ENCODE peak calls at places on chromosomes 2 and 18, in five cellular contexts. C, Y, F, O and L are unnamed samples.

GRCh38 chr2:175600024-175600831 is 401.8 kb downstream of the LNPK start:
- DNase-seq in F (peak), C (no peak), Y (peak), O (no peak), L (no peak)

GRCh38 chr2:206615417-206616089 is 26.7 kb upstream of the FAM237A start:
- DNase-seq in C (no peak), Y (no peak), O (no peak), F (no peak), L (no peak)

GRCh38 chr2:157784169-157784822 is 91.8 kb downstream of the ACVR1 start:
- DNase-seq in F (no peak), O (peak), Y (peak), C (no peak), L (peak)

GRCh38 chr2:235848055-235848454 is 320.1 kb downstream of the GBX2 start:
- DNase-seq in Y (no peak), F (no peak), C (no peak), O (no peak), L (no peak)

GRCh38 chr2:142037051-142037450 is 93.8 kb downstream of the LRP1B start:
- DNase-seq in F (no peak), O (no peak), C (peak), Y (no peak), L (no peak)

GRCh38 chr2:15241929-15242328 is 319.2 kb downstream of the NBAS start:
- DNase-seq in F (no peak), O (no peak), C (no peak), Y (no peak), L (no peak)

GRCh38 chr18:11909081-11909410 is 929 bp upstream of the MPPE1 start:
- DNase-seq in O (no peak), F (peak), C (no peak), Y (no peak), L (no peak)

GRCh38 chr2:134160793-134161504 is 92.9 kb upstream of the MGAT5 start:
- DNase-seq in Y (peak), O (no peak), C (no peak), F (no peak), L (no peak)

GRCh38 chr2:97869722-97870346 is 125.9 kb downstream of the TMEM131 start:
- DNase-seq in O (no peak), Y (no peak), C (no peak), F (no peak), L (no peak)

GRCh38 chr2:150567771-150568278 is 80.4 kb upstream of the RND3 start:
- DNase-seq in F (no peak), Y (no peak), C (no peak), O (no peak), L (no peak)

GRCh38 chr2:3628800-3629199 is 29.2 kb upstream of the ALLC start:
- DNase-seq in Y (peak), O (no peak), F (no peak), C (no peak), L (peak)

GRCh38 chr2:202098336-202098735 is 25.3 kb downstream of the KIAA2012 start:
- DNase-seq in F (no peak), C (no peak), Y (no peak), O (no peak), L (no peak)

GRCh38 chr18:31876707-31877106 is 66.2 kb downstream of the TRAPPC8 start:
- DNase-seq in Y (no peak), O (no peak), C (no peak), F (no peak), L (no peak)

GRCh38 chr2:199738723-199739412 is 112.1 kb downstream of the FTCDNL1 start:
- DNase-seq in O (no peak), F (no peak), C (peak), Y (no peak), L (no peak)

GRCh38 chr18:23814977-23815614 is 125.8 kb downstream of the LAMA3 start:
- DNase-seq in O (no peak), C (no peak), Y (no peak), F (no peak), L (no peak)

DNA sequence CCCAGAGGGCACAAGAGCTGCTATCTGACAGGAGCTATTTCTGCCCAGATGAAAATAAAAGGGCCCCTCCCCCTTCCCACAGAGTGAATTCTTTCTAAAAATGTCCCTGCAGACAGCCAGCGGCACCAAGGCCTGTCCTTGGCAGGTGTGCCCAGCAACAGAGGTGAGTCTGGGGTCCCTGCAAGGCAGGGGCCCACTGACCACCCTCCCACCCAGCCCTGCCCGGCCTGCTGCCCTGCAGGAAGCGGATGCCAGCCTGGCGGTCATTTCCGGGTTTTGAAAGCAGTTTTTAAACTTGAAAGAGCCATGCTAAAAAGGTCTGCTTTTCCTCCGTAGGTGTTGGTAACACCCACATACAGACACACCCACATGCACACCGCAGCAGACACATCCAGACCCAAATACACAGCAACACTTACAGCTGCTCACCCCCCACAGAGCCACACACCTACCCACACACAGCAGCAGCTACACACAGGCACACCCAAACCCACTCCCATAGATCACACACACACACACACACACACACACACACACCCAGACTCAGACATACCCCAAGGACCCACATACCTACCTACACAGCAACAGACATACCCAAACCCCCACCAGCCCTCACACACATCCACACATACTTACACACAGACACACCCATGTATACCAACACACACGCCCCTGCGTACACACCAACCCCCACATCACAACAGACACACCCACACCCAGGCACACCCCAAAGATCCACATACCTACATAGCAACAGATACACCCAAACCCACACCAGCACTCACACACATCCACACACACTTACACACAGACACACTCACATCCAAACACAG is 7.6 kb downstream of the ZFP36L2 start:
- DNase-seq in O (peak), F (peak), Y (peak), C (peak), L (peak)
- H3K4me3 ChIP-seq in O (no peak), F (peak), Y (no peak), C (peak), L (peak)

GRCh38 chr2:69827796-69828540 is 1.5 kb upstream of the GMCL1 start:
- DNase-seq in F (peak), Y (no peak), C (peak), O (no peak), L (no peak)
- H3K4me3 ChIP-seq in F (no peak), Y (no peak), C (no peak), O (no peak), L (no peak)

GRCh38 chr2:31270136-31270535 is 36.2 kb downstream of the EHD3 start:
- DNase-seq in F (no peak), Y (no peak), O (no peak), C (no peak), L (no peak)
- H3K4me3 ChIP-seq in F (no peak), Y (no peak), O (no peak), C (no peak), L (no peak)

DNA sequence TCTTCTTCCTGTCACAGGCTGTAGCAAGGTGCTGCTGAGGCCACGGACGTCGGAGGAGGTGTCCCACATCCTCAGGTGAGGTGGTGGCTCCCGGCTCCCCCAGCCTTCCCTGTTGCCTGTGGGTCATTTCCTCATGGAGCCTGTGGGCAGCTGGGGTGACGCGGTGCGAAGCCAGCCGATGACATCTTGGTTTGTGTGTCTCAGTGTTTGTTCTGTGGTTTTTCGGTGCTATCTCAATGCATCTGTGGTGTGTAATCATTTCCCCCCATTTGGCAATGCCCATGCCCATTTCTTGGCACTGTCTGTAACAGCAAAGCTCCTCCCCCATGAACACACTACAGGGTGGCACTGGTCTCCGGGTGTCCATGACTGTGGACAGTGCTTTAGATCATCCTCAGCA is 6.6 kb downstream of the D2HGDH start:
- DNase-seq in Y (no peak), C (peak), F (no peak), O (no peak), L (no peak)
- H3K4me3 ChIP-seq in Y (no peak), C (no peak), F (no peak), O (no peak), L (no peak)

GRCh38 chr2:237670641-237671040 is 43.3 kb downstream of the LRRFIP1 start:
- DNase-seq in C (no peak), Y (no peak), F (no peak), O (no peak), L (no peak)
- H3K4me3 ChIP-seq in C (no peak), Y (no peak), F (no peak), O (no peak), L (no peak)

GRCh38 chr2:187655001-187655400 is 100.8 kb upstream of the TFPI start:
- DNase-seq in Y (no peak), O (no peak), C (no peak), F (no peak), L (no peak)

GRCh38 chr2:187658952-187659525 is 104.8 kb upstream of the TFPI start:
- DNase-seq in F (no peak), O (no peak), Y (no peak), C (peak), L (no peak)

GRCh38 chr2:187656123-187656522 is 101.9 kb upstream of the TFPI start:
- DNase-seq in O (no peak), C (no peak), F (no peak), Y (no peak), L (no peak)

GRCh38 chr2:187654535-187654934 is 100.3 kb upstream of the TFPI start:
- DNase-seq in F (no peak), Y (no peak), O (no peak), C (no peak), L (peak)
- H3K4me3 ChIP-seq in F (no peak), Y (no peak), O (no peak), C (no peak), L (no peak)